ENCODE peak calls at places on chromosomes 12 and 14, in ten cellular contexts. One of them, this sample, is unnamed.

GRCh38 chr12:132571598-132571997 is 38.8 kb downstream of the LRCOL1 start:
- DNase-seq in NCI-H1105: no peak
- DNase-seq in iPS DF 6.9: no peak
- DNase-seq in activated CD4-positive, CD25-positive, alpha-beta regulatory T cell treated with anti-CD3 and anti-CD28 coated beads, Interleukin-2, amount 50 U/mL, for 72 hours: no peak
- DNase-seq in fibroblast of gingiva: no peak
- DNase-seq in fibroblast of the conjunctiva: no peak
- DNase-seq in fibroblast of villous mesenchyme: no peak
- DNase-seq in SK-N-MC: no peak
- DNase-seq in CD8-positive, alpha-beta T cell: no peak
- DNase-seq in cardiac muscle cell: no peak
- DNase-seq in this sample: no peak

GRCh38 chr14:63993992-63994391 is 141.2 kb downstream of the SYNE2 start:
- DNase-seq in NCI-H1105: no peak
- DNase-seq in iPS DF 6.9: no peak
- DNase-seq in activated CD4-positive, CD25-positive, alpha-beta regulatory T cell treated with anti-CD3 and anti-CD28 coated beads, Interleukin-2, amount 50 U/mL, for 72 hours: no peak
- DNase-seq in fibroblast of gingiva: no peak
- DNase-seq in fibroblast of the conjunctiva: no peak
- DNase-seq in fibroblast of villous mesenchyme: peak; percentile 18
- DNase-seq in SK-N-MC: no peak
- DNase-seq in CD8-positive, alpha-beta T cell: no peak
- DNase-seq in cardiac muscle cell: no peak
- DNase-seq in this sample: no peak

GRCh38 chr14:95877633-95878032 is 1.0 kb downstream of the TUNAR start:
- DNase-seq in NCI-H1105: no peak
- DNase-seq in iPS DF 6.9: no peak
- DNase-seq in activated CD4-positive, CD25-positive, alpha-beta regulatory T cell treated with anti-CD3 and anti-CD28 coated beads, Interleukin-2, amount 50 U/mL, for 72 hours: no peak
- DNase-seq in fibroblast of gingiva: no peak
- DNase-seq in fibroblast of the conjunctiva: no peak
- DNase-seq in fibroblast of villous mesenchyme: no peak
- DNase-seq in SK-N-MC: no peak
- DNase-seq in CD8-positive, alpha-beta T cell: no peak
- DNase-seq in cardiac muscle cell: no peak
- DNase-seq in this sample: no peak

GRCh38 chr12:78194448-78194847 is 363.8 kb downstream of the NAV3 start:
- DNase-seq in NCI-H1105: no peak
- DNase-seq in iPS DF 6.9: no peak
- DNase-seq in activated CD4-positive, CD25-positive, alpha-beta regulatory T cell treated with anti-CD3 and anti-CD28 coated beads, Interleukin-2, amount 50 U/mL, for 72 hours: no peak
- DNase-seq in fibroblast of gingiva: peak; percentile 97
- DNase-seq in fibroblast of the conjunctiva: peak; percentile 85
- DNase-seq in fibroblast of villous mesenchyme: peak; percentile 88
- DNase-seq in SK-N-MC: no peak
- DNase-seq in CD8-positive, alpha-beta T cell: no peak
- DNase-seq in cardiac muscle cell: no peak
- DNase-seq in this sample: no peak

GRCh38 chr12:44571031-44571550 is 305.0 kb downstream of the NELL2 start:
- DNase-seq in NCI-H1105: no peak
- DNase-seq in iPS DF 6.9: no peak
- DNase-seq in activated CD4-positive, CD25-positive, alpha-beta regulatory T cell treated with anti-CD3 and anti-CD28 coated beads, Interleukin-2, amount 50 U/mL, for 72 hours: no peak
- DNase-seq in fibroblast of gingiva: no peak
- DNase-seq in fibroblast of the conjunctiva: no peak
- DNase-seq in fibroblast of villous mesenchyme: no peak
- DNase-seq in SK-N-MC: no peak
- DNase-seq in CD8-positive, alpha-beta T cell: no peak
- DNase-seq in cardiac muscle cell: peak; percentile 28
- DNase-seq in this sample: no peak

GRCh38 chr12:67082221-67082620 is 186.9 kb upstream of the CAND1 start:
- DNase-seq in NCI-H1105: no peak
- DNase-seq in iPS DF 6.9: no peak
- DNase-seq in activated CD4-positive, CD25-positive, alpha-beta regulatory T cell treated with anti-CD3 and anti-CD28 coated beads, Interleukin-2, amount 50 U/mL, for 72 hours: no peak
- DNase-seq in fibroblast of gingiva: no peak
- DNase-seq in fibroblast of the conjunctiva: no peak
- DNase-seq in fibroblast of villous mesenchyme: no peak
- DNase-seq in SK-N-MC: no peak
- DNase-seq in CD8-positive, alpha-beta T cell: no peak
- DNase-seq in cardiac muscle cell: no peak
- DNase-seq in this sample: no peak

GRCh38 chr12:91630118-91630517 is 447.5 kb upstream of the DCN start:
- DNase-seq in NCI-H1105: no peak
- DNase-seq in iPS DF 6.9: no peak
- DNase-seq in activated CD4-positive, CD25-positive, alpha-beta regulatory T cell treated with anti-CD3 and anti-CD28 coated beads, Interleukin-2, amount 50 U/mL, for 72 hours: no peak
- DNase-seq in fibroblast of gingiva: no peak
- DNase-seq in fibroblast of the conjunctiva: no peak
- DNase-seq in fibroblast of villous mesenchyme: no peak
- DNase-seq in SK-N-MC: no peak
- DNase-seq in CD8-positive, alpha-beta T cell: no peak
- DNase-seq in cardiac muscle cell: no peak
- DNase-seq in this sample: no peak

GRCh38 chr14:55500219-55500701 is 59.8 kb upstream of the TBPL2 start:
- DNase-seq in NCI-H1105: no peak
- DNase-seq in iPS DF 6.9: no peak
- DNase-seq in activated CD4-positive, CD25-positive, alpha-beta regulatory T cell treated with anti-CD3 and anti-CD28 coated beads, Interleukin-2, amount 50 U/mL, for 72 hours: no peak
- DNase-seq in fibroblast of gingiva: no peak
- DNase-seq in fibroblast of the conjunctiva: no peak
- DNase-seq in fibroblast of villous mesenchyme: peak; percentile 39
- DNase-seq in SK-N-MC: no peak
- DNase-seq in CD8-positive, alpha-beta T cell: no peak
- DNase-seq in cardiac muscle cell: no peak
- DNase-seq in this sample: no peak

GRCh38 chr12:6944381-6945186 is 762 bp downstream of the C12orf57 start:
- DNase-seq in NCI-H1105: peak; percentile 95
- DNase-seq in iPS DF 6.9: peak; percentile 89
- DNase-seq in activated CD4-positive, CD25-positive, alpha-beta regulatory T cell treated with anti-CD3 and anti-CD28 coated beads, Interleukin-2, amount 50 U/mL, for 72 hours: peak; percentile 86
- DNase-seq in fibroblast of gingiva: peak; percentile 90
- DNase-seq in fibroblast of the conjunctiva: peak; percentile 91
- DNase-seq in fibroblast of villous mesenchyme: peak; percentile 92
- DNase-seq in SK-N-MC: peak; percentile 76
- DNase-seq in CD8-positive, alpha-beta T cell: peak; percentile 67
- DNase-seq in cardiac muscle cell: peak; percentile 95
- DNase-seq in this sample: peak; percentile 80

GRCh38 chr14:51521764-51522163 is 129.9 kb upstream of the FRMD6 start:
- DNase-seq in NCI-H1105: no peak
- DNase-seq in iPS DF 6.9: no peak
- DNase-seq in activated CD4-positive, CD25-positive, alpha-beta regulatory T cell treated with anti-CD3 and anti-CD28 coated beads, Interleukin-2, amount 50 U/mL, for 72 hours: no peak
- DNase-seq in fibroblast of gingiva: peak; percentile 85
- DNase-seq in fibroblast of the conjunctiva: peak; percentile 27
- DNase-seq in fibroblast of villous mesenchyme: peak; percentile 92
- DNase-seq in SK-N-MC: no peak
- DNase-seq in CD8-positive, alpha-beta T cell: no peak
- DNase-seq in cardiac muscle cell: no peak
- DNase-seq in this sample: no peak

GRCh38 chr12:12735301-12735700 is 18.1 kb downstream of the CDKN1B start:
- DNase-seq in NCI-H1105: no peak
- DNase-seq in iPS DF 6.9: no peak
- DNase-seq in activated CD4-positive, CD25-positive, alpha-beta regulatory T cell treated with anti-CD3 and anti-CD28 coated beads, Interleukin-2, amount 50 U/mL, for 72 hours: no peak
- DNase-seq in fibroblast of gingiva: peak; percentile 61
- DNase-seq in fibroblast of the conjunctiva: no peak
- DNase-seq in fibroblast of villous mesenchyme: peak; percentile 76
- DNase-seq in SK-N-MC: no peak
- DNase-seq in CD8-positive, alpha-beta T cell: no peak
- DNase-seq in cardiac muscle cell: no peak
- DNase-seq in this sample: no peak

GRCh38 chr14:99936056-99936455 is 129.2 kb upstream of the EVL start:
- DNase-seq in NCI-H1105: no peak
- DNase-seq in iPS DF 6.9: no peak
- DNase-seq in activated CD4-positive, CD25-positive, alpha-beta regulatory T cell treated with anti-CD3 and anti-CD28 coated beads, Interleukin-2, amount 50 U/mL, for 72 hours: no peak
- DNase-seq in fibroblast of gingiva: no peak
- DNase-seq in fibroblast of the conjunctiva: no peak
- DNase-seq in fibroblast of villous mesenchyme: no peak
- DNase-seq in SK-N-MC: no peak
- DNase-seq in CD8-positive, alpha-beta T cell: no peak
- DNase-seq in cardiac muscle cell: no peak
- DNase-seq in this sample: no peak

GRCh38 chr12:121582583-121583333 is 1.9 kb upstream of the KDM2B start:
- DNase-seq in NCI-H1105: no peak
- DNase-seq in iPS DF 6.9: peak; percentile 90
- DNase-seq in activated CD4-positive, CD25-positive, alpha-beta regulatory T cell treated with anti-CD3 and anti-CD28 coated beads, Interleukin-2, amount 50 U/mL, for 72 hours: no peak
- DNase-seq in fibroblast of gingiva: no peak
- DNase-seq in fibroblast of the conjunctiva: no peak
- DNase-seq in fibroblast of villous mesenchyme: no peak
- DNase-seq in SK-N-MC: no peak
- DNase-seq in CD8-positive, alpha-beta T cell: no peak
- DNase-seq in cardiac muscle cell: peak; percentile 79
- DNase-seq in this sample: no peak

GRCh38 chr12:107515446-107515958 is 170.1 kb upstream of the PWP1 start:
- DNase-seq in NCI-H1105: no peak
- DNase-seq in iPS DF 6.9: no peak
- DNase-seq in activated CD4-positive, CD25-positive, alpha-beta regulatory T cell treated with anti-CD3 and anti-CD28 coated beads, Interleukin-2, amount 50 U/mL, for 72 hours: no peak
- DNase-seq in fibroblast of gingiva: peak; percentile 70
- DNase-seq in fibroblast of the conjunctiva: peak; percentile 81
- DNase-seq in fibroblast of villous mesenchyme: peak; percentile 23
- DNase-seq in SK-N-MC: no peak
- DNase-seq in CD8-positive, alpha-beta T cell: no peak
- DNase-seq in cardiac muscle cell: no peak
- DNase-seq in this sample: no peak

GRCh38 chr12:12586879-12587675 is 24.4 kb upstream of the DUSP16 start:
- DNase-seq in NCI-H1105: no peak
- DNase-seq in iPS DF 6.9: no peak
- DNase-seq in activated CD4-positive, CD25-positive, alpha-beta regulatory T cell treated with anti-CD3 and anti-CD28 coated beads, Interleukin-2, amount 50 U/mL, for 72 hours: no peak
- DNase-seq in fibroblast of gingiva: no peak
- DNase-seq in fibroblast of the conjunctiva: no peak
- DNase-seq in fibroblast of villous mesenchyme: no peak
- DNase-seq in SK-N-MC: no peak
- DNase-seq in CD8-positive, alpha-beta T cell: no peak
- DNase-seq in cardiac muscle cell: no peak
- DNase-seq in this sample: no peak

GRCh38 chr14:60514378-60515243 is 5.7 kb downstream of the SIX6 start:
- DNase-seq in NCI-H1105: peak; percentile 47
- DNase-seq in iPS DF 6.9: no peak
- DNase-seq in activated CD4-positive, CD25-positive, alpha-beta regulatory T cell treated with anti-CD3 and anti-CD28 coated beads, Interleukin-2, amount 50 U/mL, for 72 hours: no peak
- DNase-seq in fibroblast of gingiva: no peak
- DNase-seq in fibroblast of the conjunctiva: no peak
- DNase-seq in fibroblast of villous mesenchyme: no peak
- DNase-seq in SK-N-MC: no peak
- DNase-seq in CD8-positive, alpha-beta T cell: no peak
- DNase-seq in cardiac muscle cell: peak; percentile 57
- DNase-seq in this sample: no peak

GRCh38 chr12:981956-982355 is 9.1 kb upstream of the ERC1 start:
- DNase-seq in NCI-H1105: no peak
- DNase-seq in iPS DF 6.9: no peak
- DNase-seq in activated CD4-positive, CD25-positive, alpha-beta regulatory T cell treated with anti-CD3 and anti-CD28 coated beads, Interleukin-2, amount 50 U/mL, for 72 hours: no peak
- DNase-seq in fibroblast of gingiva: peak; percentile 52
- DNase-seq in fibroblast of the conjunctiva: no peak
- DNase-seq in fibroblast of villous mesenchyme: peak; percentile 52
- DNase-seq in SK-N-MC: no peak
- DNase-seq in CD8-positive, alpha-beta T cell: no peak
- DNase-seq in cardiac muscle cell: no peak
- DNase-seq in this sample: no peak

GRCh38 chr14:39469094-39469710 is 37.0 kb upstream of the FBXO33 start:
- DNase-seq in NCI-H1105: no peak
- DNase-seq in iPS DF 6.9: peak; percentile 11
- DNase-seq in activated CD4-positive, CD25-positive, alpha-beta regulatory T cell treated with anti-CD3 and anti-CD28 coated beads, Interleukin-2, amount 50 U/mL, for 72 hours: peak; percentile 30
- DNase-seq in fibroblast of gingiva: no peak
- DNase-seq in fibroblast of the conjunctiva: no peak
- DNase-seq in fibroblast of villous mesenchyme: peak; percentile 12
- DNase-seq in SK-N-MC: no peak
- DNase-seq in CD8-positive, alpha-beta T cell: no peak
- DNase-seq in cardiac muscle cell: peak; percentile 82
- DNase-seq in this sample: no peak

GRCh38 chr12:55717397-55718007 is 1.7 kb downstream of the BLOC1S1 start:
- DNase-seq in NCI-H1105: no peak
- DNase-seq in iPS DF 6.9: no peak
- DNase-seq in activated CD4-positive, CD25-positive, alpha-beta regulatory T cell treated with anti-CD3 and anti-CD28 coated beads, Interleukin-2, amount 50 U/mL, for 72 hours: no peak
- DNase-seq in fibroblast of gingiva: no peak
- DNase-seq in fibroblast of the conjunctiva: no peak
- DNase-seq in fibroblast of villous mesenchyme: no peak
- DNase-seq in SK-N-MC: no peak
- DNase-seq in CD8-positive, alpha-beta T cell: no peak
- DNase-seq in cardiac muscle cell: no peak
- DNase-seq in this sample: no peak

GRCh38 chr12:122517877-122518276 is 8.9 kb downstream of the RSRC2 start:
- DNase-seq in NCI-H1105: no peak
- DNase-seq in iPS DF 6.9: no peak
- DNase-seq in activated CD4-positive, CD25-positive, alpha-beta regulatory T cell treated with anti-CD3 and anti-CD28 coated beads, Interleukin-2, amount 50 U/mL, for 72 hours: no peak
- DNase-seq in fibroblast of gingiva: peak; percentile 85
- DNase-seq in fibroblast of the conjunctiva: peak; percentile 74
- DNase-seq in fibroblast of villous mesenchyme: peak; percentile 99
- DNase-seq in SK-N-MC: no peak
- DNase-seq in CD8-positive, alpha-beta T cell: no peak
- DNase-seq in cardiac muscle cell: no peak
- DNase-seq in this sample: no peak

GRCh38 chr14:20262642-20263128 is 23.6 kb downstream of the OR11H4 start:
- DNase-seq in NCI-H1105: no peak
- DNase-seq in iPS DF 6.9: no peak
- DNase-seq in activated CD4-positive, CD25-positive, alpha-beta regulatory T cell treated with anti-CD3 and anti-CD28 coated beads, Interleukin-2, amount 50 U/mL, for 72 hours: no peak
- DNase-seq in fibroblast of gingiva: peak; percentile 34
- DNase-seq in fibroblast of the conjunctiva: peak; percentile 43
- DNase-seq in fibroblast of villous mesenchyme: peak; percentile 23
- DNase-seq in SK-N-MC: peak; percentile 32
- DNase-seq in CD8-positive, alpha-beta T cell: no peak
- DNase-seq in cardiac muscle cell: no peak
- DNase-seq in this sample: no peak

GRCh38 chr14:63178912-63179311 is 25.3 kb upstream of the RHOJ start:
- DNase-seq in NCI-H1105: no peak
- DNase-seq in iPS DF 6.9: no peak
- DNase-seq in activated CD4-positive, CD25-positive, alpha-beta regulatory T cell treated with anti-CD3 and anti-CD28 coated beads, Interleukin-2, amount 50 U/mL, for 72 hours: no peak
- DNase-seq in fibroblast of gingiva: no peak
- DNase-seq in fibroblast of the conjunctiva: no peak
- DNase-seq in fibroblast of villous mesenchyme: no peak
- DNase-seq in SK-N-MC: no peak
- DNase-seq in CD8-positive, alpha-beta T cell: no peak
- DNase-seq in cardiac muscle cell: no peak
- DNase-seq in this sample: no peak

GRCh38 chr12:25200703-25201102 is 5.7 kb downstream of the ETFRF1 start:
- DNase-seq in NCI-H1105: no peak
- DNase-seq in iPS DF 6.9: no peak
- DNase-seq in activated CD4-positive, CD25-positive, alpha-beta regulatory T cell treated with anti-CD3 and anti-CD28 coated beads, Interleukin-2, amount 50 U/mL, for 72 hours: no peak
- DNase-seq in fibroblast of gingiva: peak; percentile 49
- DNase-seq in fibroblast of the conjunctiva: no peak
- DNase-seq in fibroblast of villous mesenchyme: no peak
- DNase-seq in SK-N-MC: no peak
- DNase-seq in CD8-positive, alpha-beta T cell: no peak
- DNase-seq in cardiac muscle cell: no peak
- DNase-seq in this sample: no peak

GRCh38 chr14:91396959-91397815 is 20.4 kb downstream of the CCDC88C start:
- DNase-seq in NCI-H1105: peak; percentile 90
- DNase-seq in iPS DF 6.9: no peak
- DNase-seq in activated CD4-positive, CD25-positive, alpha-beta regulatory T cell treated with anti-CD3 and anti-CD28 coated beads, Interleukin-2, amount 50 U/mL, for 72 hours: no peak
- DNase-seq in fibroblast of gingiva: no peak
- DNase-seq in fibroblast of the conjunctiva: no peak
- DNase-seq in fibroblast of villous mesenchyme: no peak
- DNase-seq in SK-N-MC: no peak
- DNase-seq in CD8-positive, alpha-beta T cell: no peak
- DNase-seq in cardiac muscle cell: no peak
- DNase-seq in this sample: peak; percentile 51

GRCh38 chr12:57046947-57047890 is 2.7 kb downstream of the MYO1A start:
- DNase-seq in NCI-H1105: no peak
- DNase-seq in iPS DF 6.9: no peak
- DNase-seq in activated CD4-positive, CD25-positive, alpha-beta regulatory T cell treated with anti-CD3 and anti-CD28 coated beads, Interleukin-2, amount 50 U/mL, for 72 hours: peak; percentile 56
- DNase-seq in fibroblast of gingiva: no peak
- DNase-seq in fibroblast of the conjunctiva: no peak
- DNase-seq in fibroblast of villous mesenchyme: no peak
- DNase-seq in SK-N-MC: no peak
- DNase-seq in CD8-positive, alpha-beta T cell: no peak
- DNase-seq in cardiac muscle cell: no peak
- DNase-seq in this sample: no peak

GRCh38 chr12:131088701-131089525 is 135.2 kb downstream of the ADGRD1 start:
- DNase-seq in NCI-H1105: no peak
- DNase-seq in iPS DF 6.9: no peak
- DNase-seq in activated CD4-positive, CD25-positive, alpha-beta regulatory T cell treated with anti-CD3 and anti-CD28 coated beads, Interleukin-2, amount 50 U/mL, for 72 hours: no peak
- DNase-seq in fibroblast of gingiva: no peak
- DNase-seq in fibroblast of the conjunctiva: no peak
- DNase-seq in fibroblast of villous mesenchyme: no peak
- DNase-seq in SK-N-MC: no peak
- DNase-seq in CD8-positive, alpha-beta T cell: no peak
- DNase-seq in cardiac muscle cell: no peak
- DNase-seq in this sample: no peak

GRCh38 chr12:80858356-80858755 is 79.4 kb downstream of the LIN7A start:
- DNase-seq in NCI-H1105: no peak
- DNase-seq in iPS DF 6.9: no peak
- DNase-seq in activated CD4-positive, CD25-positive, alpha-beta regulatory T cell treated with anti-CD3 and anti-CD28 coated beads, Interleukin-2, amount 50 U/mL, for 72 hours: no peak
- DNase-seq in fibroblast of gingiva: no peak
- DNase-seq in fibroblast of the conjunctiva: no peak
- DNase-seq in fibroblast of villous mesenchyme: no peak
- DNase-seq in SK-N-MC: peak; percentile 89
- DNase-seq in CD8-positive, alpha-beta T cell: no peak
- DNase-seq in cardiac muscle cell: no peak
- DNase-seq in this sample: no peak

GRCh38 chr14:69917287-69917686 is 38.1 kb downstream of the SMOC1 start:
- DNase-seq in NCI-H1105: no peak
- DNase-seq in iPS DF 6.9: no peak
- DNase-seq in activated CD4-positive, CD25-positive, alpha-beta regulatory T cell treated with anti-CD3 and anti-CD28 coated beads, Interleukin-2, amount 50 U/mL, for 72 hours: no peak
- DNase-seq in fibroblast of gingiva: no peak
- DNase-seq in fibroblast of the conjunctiva: no peak
- DNase-seq in fibroblast of villous mesenchyme: no peak
- DNase-seq in SK-N-MC: no peak
- DNase-seq in CD8-positive, alpha-beta T cell: no peak
- DNase-seq in cardiac muscle cell: no peak
- DNase-seq in this sample: no peak

This sample was measured in T-helper 9 cell.